ENCODE peak calls at places on chromosomes 4 and X, in ten cellular contexts. X is SK-N-SH, W is progenitor cell of endocrine pancreas, J is RWPE2, L is AG08396, F is prostate gland, A is NCI-H1048, B is amniotic stem cell, G is choroid plexus epithelial cell, U is renal cortical epithelial cell. E is an unnamed sample.

GRCh38 chr4:116632269-116632668 is 453.1 kb downstream of the TRAM1L1 start:
- DNase-seq in X (no peak), W (no peak), J (no peak), L (no peak), F (no peak), A (no peak), B (no peak), G (no peak), U (no peak), E (no peak)

GRCh38 chr4:26522478-26522877 is 32.2 kb upstream of the CCKAR start:
- DNase-seq in X (no peak), W (no peak), J (no peak), L (peak), F (no peak), A (no peak), B (peak), G (peak), U (peak), E (no peak)

GRCh38 chr4:139528377-139529005 is 27.5 kb downstream of the SETD7 start:
- DNase-seq in X (no peak), W (no peak), J (no peak), L (peak), F (no peak), A (no peak), B (no peak), G (peak), U (peak), E (no peak)

GRCh38 chr4:56342746-56343145 is 44.5 kb downstream of the AASDH start:
- DNase-seq in X (no peak), W (no peak), J (no peak), L (no peak), F (no peak), A (no peak), B (no peak), G (no peak), U (peak), E (no peak)

GRCh38 chr4:33739886-33740285 is 2504.4 kb downstream of the ARAP2 start:
- DNase-seq in X (no peak), W (no peak), J (no peak), L (no peak), F (no peak), A (no peak), B (no peak), G (no peak), U (no peak), E (no peak)

GRCh38 chr4:114320126-114320525 is 278.5 kb upstream of the UGT8 start:
- DNase-seq in X (no peak), W (no peak), J (no peak), L (no peak), F (no peak), A (no peak), B (no peak), G (no peak), U (no peak), E (no peak)

GRCh38 chrX:110213183-110213582 is 104.7 kb downstream of the AMMECR1 start:
- DNase-seq in X (no peak), W (no peak), J (no peak), L (no peak), F (no peak), A (no peak), B (no peak), G (no peak), U (no peak), E (no peak)

GRCh38 chrX:48919360-48919821 is 567 bp upstream of the PIM2 start:
- DNase-seq in X (peak), W (no peak), J (no peak), L (no peak), F (no peak), A (no peak), B (no peak), G (peak), U (peak), E (no peak)

GRCh38 chr4:128707864-128708263 is 101.6 kb upstream of the JADE1 start:
- DNase-seq in X (no peak), W (no peak), J (no peak), L (peak), F (no peak), A (no peak), B (no peak), G (peak), U (peak), E (no peak)

GRCh38 chr4:47631161-47631560 is 146.1 kb downstream of the ATP10D start:
- DNase-seq in X (no peak), W (no peak), J (no peak), L (no peak), F (no peak), A (no peak), B (no peak), G (no peak), U (no peak), E (no peak)

GRCh38 chr4:83964996-83965541 is 429.2 kb downstream of the GPAT3 start:
- DNase-seq in X (no peak), W (no peak), J (no peak), L (no peak), F (no peak), A (no peak), B (no peak), G (peak), U (peak), E (no peak)

GRCh38 chr4:114180481-114180880 is 201.0 kb upstream of the ARSJ start:
- DNase-seq in X (no peak), W (no peak), J (no peak), L (peak), F (peak), A (no peak), B (peak), G (peak), U (peak), E (no peak)

GRCh38 chrX:153983321-153983729 is 10.8 kb downstream of the TMEM187 start:
- DNase-seq in X (no peak), W (no peak), J (no peak), L (no peak), F (no peak), A (no peak), B (no peak), G (no peak), U (no peak), E (no peak)

GRCh38 chr4:145107126-145107525 is 9.0 kb downstream of the ABCE1 start:
- DNase-seq in X (no peak), W (no peak), J (no peak), L (no peak), F (no peak), A (no peak), B (no peak), G (no peak), U (no peak), E (no peak)

GRCh38 chr4:139300431-139301142 is 718 bp upstream of the NAA15 start:
- DNase-seq in X (peak), W (no peak), J (no peak), L (peak), F (peak), A (no peak), B (peak), G (peak), U (peak), E (no peak)

GRCh38 chrX:106935175-106935574 is 15.0 kb downstream of the CLDN2 start:
- DNase-seq in X (no peak), W (no peak), J (no peak), L (no peak), F (no peak), A (no peak), B (no peak), G (no peak), U (peak), E (no peak)

GRCh38 chrX:153857348-153857903 is 27.1 kb upstream of the PDZD4 start:
- DNase-seq in X (no peak), W (no peak), J (no peak), L (no peak), F (no peak), A (no peak), B (no peak), G (no peak), U (no peak), E (no peak)

GRCh38 chrX:52563105-52563504 is 46.2 kb upstream of the XAGE1B start:
- DNase-seq in X (no peak), W (no peak), J (no peak), L (no peak), F (no peak), A (no peak), B (no peak), G (no peak), U (no peak), E (no peak)

GRCh38 chr4:173498023-173498422 is 32.0 kb downstream of the HAND2 start:
- DNase-seq in X (no peak), W (no peak), J (no peak), L (no peak), F (no peak), A (no peak), B (no peak), G (no peak), U (no peak), E (no peak)

GRCh38 chr4:151690884-151691283 is 69.9 kb downstream of the GATB start:
- DNase-seq in X (peak), W (no peak), J (no peak), L (no peak), F (no peak), A (no peak), B (no peak), G (no peak), U (no peak), E (no peak)

GRCh38 chrX:46325312-46325877 is 219.8 kb downstream of the ZNF674 start:
- DNase-seq in X (no peak), W (no peak), J (peak), L (peak), F (no peak), A (no peak), B (peak), G (peak), U (peak), E (no peak)

GRCh38 chrX:114582698-114583395 is 1.0 kb upstream of the HTR2C start:
- DNase-seq in X (no peak), W (no peak), J (no peak), L (no peak), F (no peak), A (no peak), B (no peak), G (no peak), U (no peak), E (no peak)

GRCh38 chrX:153766871-153767673 is 3.0 kb downstream of the PLXNB3 start:
- DNase-seq in X (peak), W (no peak), J (peak), L (peak), F (no peak), A (no peak), B (no peak), G (no peak), U (no peak), E (no peak)

GRCh38 chrX:107029752-107030151 is 29.7 kb upstream of the MORC4 start:
- DNase-seq in X (no peak), W (no peak), J (no peak), L (no peak), F (no peak), A (no peak), B (no peak), G (no peak), U (no peak), E (no peak)

GRCh38 chrX:132986556-132986955 is 28.1 kb upstream of the HS6ST2 start:
- DNase-seq in X (no peak), W (no peak), J (no peak), L (no peak), F (no peak), A (no peak), B (no peak), G (no peak), U (peak), E (no peak)

GRCh38 chr4:140094701-140095420 is 59.1 kb downstream of the MAML3 start:
- DNase-seq in X (peak), W (no peak), J (no peak), L (no peak), F (peak), A (no peak), B (no peak), G (no peak), U (no peak), E (peak)

GRCh38 chr4:153585021-153585420 is 99.1 kb upstream of the TLR2 start:
- DNase-seq in X (peak), W (no peak), J (no peak), L (no peak), F (no peak), A (no peak), B (no peak), G (no peak), U (no peak), E (no peak)

GRCh38 chr4:152515678-152516077 is 20.2 kb downstream of the FBXW7 start:
- DNase-seq in X (no peak), W (no peak), J (no peak), L (peak), F (no peak), A (no peak), B (peak), G (peak), U (peak), E (no peak)

GRCh38 chr4:113146876-113147358 is 97.5 kb downstream of the ANK2 start:
- DNase-seq in X (no peak), W (no peak), J (no peak), L (no peak), F (no peak), A (no peak), B (no peak), G (peak), U (peak), E (no peak)

GRCh38 chrX:136691028-136691809 is 43.3 kb downstream of the CD40LG start:
- DNase-seq in X (no peak), W (no peak), J (no peak), L (no peak), F (no peak), A (no peak), B (no peak), G (peak), U (peak), E (no peak)

GRCh38 chr4:103150677-103151076 is 47.5 kb downstream of the CENPE start:
- DNase-seq in X (no peak), W (no peak), J (no peak), L (peak), F (no peak), A (no peak), B (peak), G (peak), U (peak), E (no peak)

GRCh38 chr4:88765729-88766128 is 68.1 kb upstream of the NAP1L5 start:
- DNase-seq in X (no peak), W (no peak), J (no peak), L (peak), F (peak), A (no peak), B (peak), G (peak), U (peak), E (no peak)

GRCh38 chr4:10168151-10168550 is 51.6 kb upstream of the WDR1 start:
- DNase-seq in X (no peak), W (no peak), J (no peak), L (no peak), F (no peak), A (no peak), B (no peak), G (no peak), U (no peak), E (no peak)

GRCh38 chr4:112038861-112039260 is 106.4 kb upstream of the FAM241A start:
- DNase-seq in X (no peak), W (no peak), J (no peak), L (no peak), F (no peak), A (no peak), B (no peak), G (peak), U (peak), E (no peak)

GRCh38 chr4:107125496-107125895 is 89.4 kb upstream of the DKK2 start:
- DNase-seq in X (no peak), W (no peak), J (no peak), L (no peak), F (no peak), A (no peak), B (no peak), G (no peak), U (no peak), E (no peak)

GRCh38 chr4:1521821-1522361 is 115.6 kb upstream of the NKX1-1 start:
- DNase-seq in X (no peak), W (no peak), J (peak), L (no peak), F (no peak), A (no peak), B (no peak), G (no peak), U (no peak), E (no peak)

GRCh38 chrX:53494427-53494826 is 60.3 kb upstream of the HSD17B10 start:
- DNase-seq in X (peak), W (no peak), J (no peak), L (peak), F (no peak), A (no peak), B (no peak), G (peak), U (no peak), E (no peak)

GRCh38 chr4:40750461-40751258 is 905 bp downstream of the NSUN7 start:
- DNase-seq in X (peak), W (no peak), J (no peak), L (no peak), F (peak), A (peak), B (no peak), G (no peak), U (peak), E (no peak)

GRCh38 chr4:6782147-6782845 is at the start of gene KIAA0232:
- DNase-seq in X (peak), W (peak), J (peak), L (peak), F (peak), A (peak), B (peak), G (peak), U (peak), E (peak)

GRCh38 chrX:128759745-128760144 is 707.5 kb upstream of the ACTRT1 start:
- DNase-seq in X (no peak), W (no peak), J (no peak), L (no peak), F (no peak), A (no peak), B (no peak), G (peak), U (no peak), E (no peak)